ENCODE peak calls at places on chromosomes 13 and 19, in five cellular contexts. L is upper lobe of right lung, Q is BE2C, S is esophagus squamous epithelium, D is neural progenitor cell. X is an unnamed sample.

GRCh38 chr19:2782357-2782935 is 627 bp downstream of the SGTA start:
- DNase-seq in D (no peak), L (no peak), S (no peak), Q (no peak), X (no peak)

GRCh38 chr13:90792335-90792734 is 555.2 kb upstream of the MIR17HG start:
- DNase-seq in D (no peak), S (no peak), Q (no peak), L (no peak), X (no peak)

GRCh38 chr13:30905932-30906383 is at the start of gene MEDAG:
- DNase-seq in L (peak), S (peak), Q (no peak), D (no peak), X (no peak)

GRCh38 chr19:46716013-46716671 is 772 bp downstream of the PRKD2 start:
- DNase-seq in L (no peak), S (no peak), D (peak), Q (no peak), X (no peak)

GRCh38 chr13:66312312-66313087 is 917.6 kb downstream of the PCDH9 start:
- DNase-seq in Q (no peak), S (no peak), D (no peak), L (no peak), X (no peak)

GRCh38 chr19:33458807-33459206 is 62.8 kb downstream of the PEPD start:
- DNase-seq in Q (no peak), L (no peak), D (no peak), S (no peak), X (no peak)

GRCh38 chr19:46674416-46675178 is 13.6 kb upstream of the DACT3 start:
- DNase-seq in S (no peak), Q (peak), L (no peak), D (peak), X (peak)

GRCh38 chr19:49911381-49912145 is 14.9 kb upstream of the IL4I1 start:
- DNase-seq in S (no peak), L (no peak), Q (no peak), D (no peak), X (no peak)

GRCh38 chr13:49357694-49358093 is 86.2 kb downstream of the CAB39L start:
- DNase-seq in Q (no peak), L (no peak), D (no peak), S (no peak), X (no peak)

GRCh38 chr19:52542984-52543664 is 15.7 kb downstream of the ZNF808 start:
- DNase-seq in S (no peak), D (no peak), L (no peak), Q (no peak), X (no peak)

GRCh38 chr13:29607465-29607864 is 12.0 kb upstream of the SLC7A1 start:
- DNase-seq in D (no peak), Q (no peak), L (no peak), S (no peak), X (no peak)

GRCh38 chr13:30963794-30964193 is 31.3 kb downstream of the TEX26 start:
- DNase-seq in S (no peak), L (no peak), D (no peak), Q (no peak), X (no peak)

GRCh38 chr13:104577029-104577820 is 1511.0 kb upstream of the SLC10A2 start:
- DNase-seq in L (no peak), Q (no peak), S (no peak), D (no peak), X (no peak)

GRCh38 chr13:108069521-108070210 is 145.7 kb downstream of the LIG4 start:
- DNase-seq in Q (no peak), S (no peak), L (no peak), D (no peak), X (no peak)

GRCh38 chr13:32309812-32310706 is 5.1 kb downstream of the ZAR1L start:
- DNase-seq in S (no peak), Q (peak), L (no peak), D (peak), X (peak)

GRCh38 chr13:95552539-95553270 is at the start of gene CLDN10:
- DNase-seq in Q (no peak), D (peak), L (no peak), S (no peak), X (no peak)

GRCh38 chr13:40981361-40981760 is 37.8 kb downstream of the ELF1 start:
- DNase-seq in S (no peak), L (no peak), Q (no peak), D (no peak), X (peak)

GRCh38 chr13:45367358-45367757 is 26.4 kb upstream of the TPT1 start:
- DNase-seq in Q (no peak), S (peak), L (peak), D (no peak), X (peak)

GRCh38 chr19:19540707-19541515 is 2.8 kb downstream of the CILP2 start:
- DNase-seq in S (no peak), Q (peak), D (peak), L (peak), X (peak)

GRCh38 chr13:26837997-26838396 is 77.4 kb upstream of the GPR12 start:
- DNase-seq in S (no peak), L (no peak), Q (no peak), D (no peak), X (no peak)

GRCh38 chr13:108086678-108087077 is 128.7 kb downstream of the LIG4 start:
- DNase-seq in D (peak), L (no peak), S (no peak), Q (peak), X (peak)

GRCh38 chr19:30065680-30066606 is 123.9 kb downstream of the URI1 start:
- DNase-seq in D (no peak), L (no peak), S (no peak), Q (no peak), X (no peak)

GRCh38 chr19:58181902-58182576 is 822 bp upstream of the ZNF274 start:
- DNase-seq in Q (peak), S (no peak), D (peak), L (no peak), X (peak)

GRCh38 chr19:11203194-11204075 is 6.1 kb upstream of the KANK2 start:
- DNase-seq in S (no peak), D (peak), Q (peak), L (peak), X (peak)

GRCh38 chr19:52170304-52170703 is 1.1 kb downstream of the ZNF836 start:
- DNase-seq in L (no peak), Q (no peak), S (no peak), D (no peak), X (no peak)

GRCh38 chr13:106484755-106485193 is 50.7 kb downstream of the EFNB2 start:
- DNase-seq in S (no peak), L (no peak), Q (no peak), D (no peak), X (no peak)

GRCh38 chr13:94481966-94482365 is 2.5 kb upstream of the DCT start:
- DNase-seq in D (no peak), L (no peak), Q (no peak), S (no peak), X (no peak)

GRCh38 chr19:19404879-19405860 is at the start of gene GATAD2A:
- DNase-seq in D (peak), L (peak), S (peak), Q (peak), X (peak)

GRCh38 chr19:14550201-14550754 is 20.9 kb downstream of the TECR start:
- DNase-seq in S (no peak), L (no peak), D (no peak), Q (peak), X (no peak)

GRCh38 chr13:100721885-100722512 is 47.4 kb upstream of the TMTC4 start:
- DNase-seq in D (peak), S (no peak), Q (peak), L (no peak), X (peak)

GRCh38 chr13:24650157-24650556 is 30.1 kb upstream of the ATP12A start:
- DNase-seq in Q (no peak), D (no peak), S (no peak), L (no peak), X (peak)

GRCh38 chr13:110340812-110341444 is 33.8 kb downstream of the COL4A2 start:
- DNase-seq in S (no peak), Q (no peak), D (no peak), L (peak), X (peak)

GRCh38 chr13:33194820-33195692 is 90.5 kb downstream of the STARD13 start:
- DNase-seq in S (no peak), Q (peak), D (no peak), L (no peak), X (peak)

GRCh38 chr13:95201814-95202521 is 99.3 kb downstream of the ABCC4 start:
- DNase-seq in S (no peak), L (no peak), Q (peak), D (no peak), X (no peak)

GRCh38 chr19:12937243-12938053 is 961 bp upstream of the CALR start:
- DNase-seq in S (no peak), L (peak), D (peak), Q (peak), X (peak)

GRCh38 chr19:48660854-48661731 is 11.7 kb downstream of the NTN5 start:
- DNase-seq in Q (peak), D (peak), L (peak), S (no peak), X (peak)

GRCh38 chr19:56765107-56765506 is 75.4 kb downstream of the PEG3 start:
- DNase-seq in L (peak), S (no peak), Q (peak), D (no peak), X (peak)

GRCh38 chr13:50593228-50593627 is 250.3 kb downstream of the DLEU7 start:
- DNase-seq in S (no peak), D (no peak), Q (no peak), L (no peak), X (no peak)
- H3K4me3 ChIP-seq in S (no peak), D (no peak), Q (no peak), L (no peak), X (no peak)

GRCh38 chr19:18101268-18101667 is 3.7 kb downstream of the MAST3 start:
- DNase-seq in L (no peak), Q (no peak), S (no peak), D (no peak), X (no peak)

GRCh38 chr19:18102916-18103542 is 5.5 kb downstream of the MAST3 start:
- DNase-seq in L (no peak), Q (no peak), S (no peak), D (no peak), X (peak)

GRCh38 chr19:18100710-18101109 is 3.1 kb downstream of the MAST3 start:
- DNase-seq in D (peak), Q (no peak), S (no peak), L (no peak), X (no peak)

GRCh38 chr19:18107235-18108083 is 9.9 kb downstream of the MAST3 start:
- DNase-seq in S (no peak), L (no peak), Q (no peak), D (no peak), X (no peak)

DNA sequence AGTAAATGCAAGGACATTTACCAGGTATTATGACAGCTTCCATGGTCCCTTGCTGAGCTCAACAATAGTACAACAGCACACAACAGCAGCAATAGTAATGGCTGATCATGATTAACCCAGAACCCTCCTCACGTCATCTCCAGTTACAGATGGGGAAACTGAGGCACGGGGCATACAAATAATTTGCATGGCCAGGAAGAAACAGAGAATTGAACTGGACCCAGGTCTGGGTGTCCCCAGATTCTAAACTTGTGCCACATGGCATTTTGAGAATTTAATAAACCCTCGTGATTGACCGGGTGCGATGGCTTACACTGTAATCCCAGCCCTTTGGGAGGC is 7.2 kb downstream of the MAST3 start:
- DNase-seq in S (no peak), L (no peak), Q (no peak), D (no peak), X (no peak)
- H3K4me3 ChIP-seq in S (peak), L (peak), Q (peak), D (peak), X (peak)

GRCh38 chr19:35746556-35746955 is 1.1 kb downstream of the PSENEN start:
- DNase-seq in S (no peak), L (no peak), D (no peak), Q (no peak), X (no peak)
- H3K4me3 ChIP-seq in S (peak), L (peak), D (peak), Q (peak), X (peak)

DNA sequence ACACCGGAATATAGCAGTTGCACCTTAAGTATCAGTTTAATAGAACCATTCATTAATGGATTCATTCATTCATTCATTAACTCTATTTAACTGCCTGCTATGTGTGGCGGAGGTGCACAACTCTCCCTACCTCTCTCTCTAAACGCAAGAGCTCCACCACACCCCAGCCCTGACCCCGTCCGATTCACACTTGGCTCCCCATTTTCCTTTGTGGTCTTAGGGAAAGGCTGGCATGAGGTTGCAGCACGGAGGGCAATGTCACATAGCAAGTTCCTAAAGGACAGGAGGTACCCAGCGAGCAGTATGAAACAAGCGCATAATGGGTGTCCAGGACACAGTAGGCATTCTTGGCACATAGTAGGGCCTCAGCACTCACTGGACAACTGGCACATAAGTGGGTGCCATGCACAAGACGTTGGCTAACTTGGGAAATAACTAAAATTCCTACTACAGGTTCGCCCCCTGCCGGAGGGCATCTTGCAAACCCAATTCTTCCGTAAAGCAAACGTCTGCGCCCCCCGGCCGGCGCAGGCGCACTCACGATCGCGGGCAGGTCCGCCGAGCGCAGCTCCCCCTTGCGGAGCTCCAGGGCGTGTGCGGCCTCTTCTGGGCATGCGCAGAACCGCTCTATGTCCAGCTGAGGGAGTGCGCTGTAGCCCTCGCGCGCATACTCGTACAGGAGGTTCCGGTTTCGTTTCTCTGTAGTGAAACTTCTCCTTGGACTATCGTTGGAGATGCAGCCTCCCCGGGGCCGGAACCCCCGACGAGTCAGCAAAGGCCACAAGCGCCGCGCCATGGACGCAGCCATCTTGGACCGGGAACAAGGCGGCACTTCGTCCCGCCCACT is at the start of gene SARS2:
- DNase-seq in Q (peak), S (peak), D (peak), L (peak), X (peak)
- H3K4me3 ChIP-seq in Q (peak), S (peak), D (peak), L (peak), X (peak)

GRCh38 chr13:73064991-73065390 is 6.2 kb downstream of the KLF5 start:
- DNase-seq in Q (no peak), L (no peak), S (no peak), D (no peak), X (no peak)
- H3K4me3 ChIP-seq in Q (no peak), L (no peak), S (peak), D (no peak), X (no peak)

GRCh38 chr13:113883921-113884804 is 20.3 kb upstream of the GAS6 start:
- DNase-seq in Q (no peak), D (no peak), L (no peak), S (no peak), X (no peak)
- H3K4me3 ChIP-seq in Q (no peak), D (no peak), L (no peak), S (no peak), X (no peak)

DNA sequence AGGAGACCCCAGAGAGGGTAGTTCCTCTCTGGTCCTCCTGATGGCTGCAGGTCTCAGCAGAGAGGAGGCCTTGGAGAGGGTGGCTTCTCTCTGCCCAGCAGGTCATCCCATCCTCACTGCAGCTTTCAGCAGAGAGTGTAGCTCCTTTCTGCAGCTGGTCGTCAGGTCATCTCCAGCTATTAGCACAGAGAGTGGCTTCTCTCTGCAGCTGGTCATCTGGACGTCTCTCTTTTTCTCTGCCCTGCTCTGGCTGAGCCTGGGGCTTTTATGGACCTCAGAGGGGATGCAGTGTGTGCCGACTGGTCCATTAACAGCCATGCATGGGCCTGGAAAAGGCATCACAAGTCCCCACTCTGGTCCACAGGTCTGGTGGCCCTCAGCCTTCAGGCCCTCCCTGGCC is 20.3 kb downstream of the TNFSF9 start:
- DNase-seq in S (no peak), Q (no peak), L (no peak), D (no peak), X (no peak)
- H3K4me3 ChIP-seq in S (no peak), Q (no peak), L (no peak), D (no peak), X (no peak)

DNA sequence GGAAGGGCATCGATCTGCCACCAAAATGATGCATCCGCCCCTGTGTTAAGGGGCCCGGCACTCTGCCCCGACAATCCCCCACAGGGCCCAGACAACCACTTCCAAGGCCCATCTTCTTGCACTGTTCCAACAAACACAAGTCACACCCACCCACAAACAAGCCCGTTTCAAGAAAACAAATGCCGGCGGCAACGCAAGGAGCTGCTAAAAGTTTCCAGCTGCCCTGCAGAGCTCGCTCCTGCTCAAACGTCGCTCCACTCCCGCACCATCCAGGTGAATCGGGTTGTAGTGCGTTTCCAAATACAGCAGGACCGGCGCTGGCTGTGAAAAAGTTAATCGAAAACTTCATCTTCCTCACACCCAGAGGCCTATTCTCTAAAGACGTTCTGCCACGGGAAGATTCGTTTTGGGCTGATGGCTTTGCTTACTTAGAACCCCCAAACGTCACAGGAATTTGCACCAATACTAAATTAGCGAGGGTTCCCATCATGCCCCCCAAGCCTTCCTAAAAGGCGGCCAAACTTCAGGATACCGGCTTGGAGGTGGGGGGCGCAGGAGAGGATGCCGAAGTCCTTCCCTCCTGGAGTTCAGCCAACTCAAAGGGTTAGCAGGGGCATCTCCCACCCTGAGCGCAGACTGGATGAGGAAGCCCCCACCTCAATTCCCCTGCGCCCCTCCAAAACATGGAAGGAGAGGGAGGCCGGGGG is 107.4 kb upstream of the DOCK9 start:
- DNase-seq in L (no peak), D (peak), S (no peak), Q (no peak), X (no peak)
- H3K4me3 ChIP-seq in L (peak), D (peak), S (peak), Q (no peak), X (no peak)

GRCh38 chr19:4910594-4911273 is 1.4 kb downstream of the UHRF1 start:
- DNase-seq in Q (no peak), L (no peak), D (peak), S (no peak), X (peak)

GRCh38 chr19:4909897-4910593 is 744 bp downstream of the UHRF1 start:
- DNase-seq in S (peak), L (peak), D (peak), Q (peak), X (peak)

GRCh38 chr19:4909172-4909896 is at the start of gene UHRF1:
- DNase-seq in Q (peak), L (no peak), D (peak), S (no peak), X (peak)

GRCh38 chr19:4911786-4912672 is 2.7 kb downstream of the UHRF1 start:
- DNase-seq in L (no peak), S (no peak), D (peak), Q (peak), X (peak)

DNA sequence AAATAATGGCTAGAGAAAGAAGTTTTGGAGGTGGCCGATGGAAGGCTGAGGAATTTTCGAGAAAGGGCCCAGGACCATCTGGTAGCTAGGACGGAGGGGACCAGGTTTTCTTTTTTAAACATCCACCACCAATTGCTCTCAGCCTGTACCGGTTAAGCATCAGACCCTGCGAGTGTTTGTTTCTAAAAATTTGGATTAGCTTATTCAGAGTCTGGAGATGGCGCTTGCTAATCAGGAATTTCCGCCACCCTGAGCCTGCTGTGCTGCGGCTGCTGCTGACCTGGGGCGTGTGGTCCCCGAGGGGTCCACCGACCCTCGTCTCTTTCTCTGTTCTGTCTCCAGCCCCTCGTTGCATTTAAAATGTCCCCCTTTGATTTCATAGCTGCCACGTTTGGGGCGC is 2.0 kb downstream of the UHRF1 start:
- DNase-seq in Q (no peak), D (peak), S (no peak), L (no peak), X (peak)
- H3K4me3 ChIP-seq in Q (peak), D (peak), S (peak), L (peak), X (peak)